ENCODE peak calls at places on chromosomes 4 and X, in four cellular contexts. N is esophagus squamous epithelium, B is aorta, P is psoas muscle. D is an unnamed sample.

GRCh38 chr4:12689457-12689856 is 794.7 kb downstream of the RAB28 start:
- DNase-seq in N (no peak), B (no peak), P (no peak), D (no peak)

GRCh38 chr4:141711211-141711610 is 74.8 kb downstream of the IL15 start:
- DNase-seq in N (no peak), B (no peak), P (no peak), D (peak)

GRCh38 chrX:15128838-15129237 is 141.0 kb downstream of the ASB9 start:
- DNase-seq in N (no peak), B (no peak), P (no peak), D (no peak)

GRCh38 chrX:135453381-135453780 is 31.6 kb downstream of the SMIM10L2A start:
- DNase-seq in N (no peak), B (no peak), P (no peak), D (no peak)

GRCh38 chrX:65697915-65698796 is 30.7 kb downstream of the MSN start:
- DNase-seq in N (peak), B (peak), P (peak), D (peak)

GRCh38 chrX:30141966-30142365 is 73.4 kb upstream of the MAGEB2 start:
- DNase-seq in N (no peak), B (no peak), P (no peak), D (peak)

GRCh38 chr4:26648260-26648659 is 64.4 kb downstream of the TBC1D19 start:
- DNase-seq in N (no peak), B (no peak), P (no peak), D (no peak)

GRCh38 chr4:20432098-20432497 is 180.4 kb downstream of the SLIT2 start:
- DNase-seq in N (no peak), B (no peak), P (no peak), D (no peak)

GRCh38 chrX:154334496-154334895 is 38.9 kb downstream of the TKTL1 start:
- DNase-seq in N (no peak), B (no peak), P (no peak), D (no peak)

GRCh38 chr4:38119663-38120374 is 159.6 kb downstream of the PTTG2 start:
- DNase-seq in N (no peak), B (no peak), P (no peak), D (no peak)

GRCh38 chr4:92254767-92255442 is 48.9 kb upstream of the GRID2 start:
- DNase-seq in N (no peak), B (no peak), P (no peak), D (no peak)

GRCh38 chr4:23697722-23698121 is 192.1 kb downstream of the PPARGC1A start:
- DNase-seq in N (no peak), B (no peak), P (no peak), D (no peak)

GRCh38 chr4:95129708-95130343 is 372.1 kb downstream of the BMPR1B start:
- DNase-seq in N (no peak), B (peak), P (no peak), D (no peak)

GRCh38 chr4:14168919-14169318 is 541.4 kb upstream of the BOD1L1 start:
- DNase-seq in N (no peak), B (no peak), P (no peak), D (no peak)

GRCh38 chrX:16771483-16772398 is 14.5 kb upstream of the TXLNG start:
- DNase-seq in N (no peak), B (no peak), P (no peak), D (no peak)
- H3K4me3 ChIP-seq in N (no peak), B (no peak), P (no peak), D (no peak)

DNA sequence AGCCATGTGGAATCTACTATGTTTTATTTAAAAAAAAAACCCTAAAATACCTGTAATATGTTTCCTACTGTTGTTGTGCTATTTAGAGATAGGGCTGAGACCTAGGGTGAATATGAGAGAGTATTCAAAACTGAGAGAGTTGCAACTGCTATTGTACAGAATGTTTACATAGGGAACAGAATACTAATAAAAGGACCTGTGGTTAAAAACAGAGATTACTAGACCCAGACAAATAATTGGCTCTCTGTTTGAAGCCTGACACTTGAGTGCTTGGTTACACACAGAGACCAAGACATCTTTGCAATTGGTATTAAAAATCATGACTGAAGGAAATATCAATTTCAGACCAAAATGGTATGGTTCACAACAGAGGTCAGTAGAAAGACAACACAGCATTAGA is 278.9 kb upstream of the GIMD1 start:
- DNase-seq in N (no peak), B (no peak), P (no peak), D (no peak)
- H3K4me3 ChIP-seq in N (no peak), B (no peak), P (no peak), D (no peak)

GRCh38 chrX:137549073-137549472 is 16.9 kb upstream of the ZIC3 start:
- DNase-seq in N (no peak), B (no peak), P (no peak), D (no peak)

GRCh38 chrX:137548261-137548660 is 17.7 kb upstream of the ZIC3 start:
- DNase-seq in N (no peak), B (no peak), P (no peak), D (no peak)

GRCh38 chrX:137550561-137551305 is 15.2 kb upstream of the ZIC3 start:
- DNase-seq in N (no peak), B (no peak), P (no peak), D (no peak)

GRCh38 chrX:137547291-137547690 is 18.6 kb upstream of the ZIC3 start:
- DNase-seq in N (no peak), B (no peak), P (no peak), D (no peak)

GRCh38 chrX:137549846-137550534 is 15.9 kb upstream of the ZIC3 start:
- DNase-seq in N (no peak), B (no peak), P (no peak), D (no peak)
- H3K4me3 ChIP-seq in N (no peak), B (no peak), P (peak), D (no peak)

GRCh38 chr4:105896984-105897760 is 1.9 kb downstream of the NPNT start:
- DNase-seq in N (no peak), B (no peak), P (no peak), D (no peak)
- H3K4me3 ChIP-seq in N (no peak), B (peak), P (peak), D (no peak)

GRCh38 chr4:99458911-99459447 is 23.8 kb upstream of the ADH7 start:
- DNase-seq in N (no peak), B (no peak), P (no peak), D (no peak)
- H3K4me3 ChIP-seq in N (no peak), B (no peak), P (no peak), D (no peak)

GRCh38 chr4:24980064-24980690 is 50.6 kb downstream of the LGI2 start:
- DNase-seq in N (no peak), B (peak), P (peak), D (peak)

GRCh38 chr4:24975505-24975904 is 55.2 kb downstream of the LGI2 start:
- DNase-seq in N (no peak), B (peak), P (no peak), D (no peak)

GRCh38 chr4:24978291-24979072 is 52.3 kb downstream of the LGI2 start:
- DNase-seq in N (no peak), B (no peak), P (no peak), D (no peak)

GRCh38 chr4:24984602-24985532 is 45.9 kb downstream of the LGI2 start:
- DNase-seq in N (no peak), B (no peak), P (no peak), D (no peak)

GRCh38 chr4:24979554-24979953 is 51.2 kb downstream of the LGI2 start:
- DNase-seq in N (no peak), B (peak), P (no peak), D (no peak)
- H3K4me3 ChIP-seq in N (no peak), B (no peak), P (peak), D (no peak)